ENCODE peak calls at places on chromosomes 5 and 9, in eight cellular contexts. J is CD8-positive, alpha-beta T cell; C is psoas muscle; N is A673; T is neural progenitor cell; W is body of pancreas; X is cardiac muscle cell; R is HepG2. E is an unnamed sample. For H3K4me1, the result is how much of the 10 kb centered on the place peaks cover.

GRCh38 chr9:98942906-98943681 is 613 bp upstream of the COL15A1 start:
- DNase-seq in R (no peak), X (no peak), T (no peak), N (no peak), W (no peak), C (no peak), J (no peak), E (no peak)

GRCh38 chr5:137119321-137119720 is 379.8 kb downstream of the SPOCK1 start:
- DNase-seq in C (no peak), J (no peak), X (no peak), N (no peak), W (no peak), T (no peak), R (no peak), E (no peak)

GRCh38 chr5:34915856-34916192 is 313 bp downstream of the BRIX1 start:
- DNase-seq in C (no peak), R (no peak), T (no peak), J (no peak), X (no peak), N (no peak), W (no peak), E (no peak)

GRCh38 chr9:120915854-120916495 is 10.6 kb downstream of the TRAF1 start:
- DNase-seq in X (no peak), R (no peak), J (no peak), T (no peak), N (no peak), C (no peak), W (no peak), E (no peak)

GRCh38 chr9:131028221-131028884 is 19.4 kb downstream of the LAMC3 start:
- DNase-seq in W (no peak), C (no peak), X (no peak), N (no peak), T (no peak), J (no peak), R (no peak), E (peak)

GRCh38 chr9:136624184-136624951 is 38.3 kb upstream of the EGFL7 start:
- DNase-seq in N (no peak), J (no peak), R (no peak), W (no peak), T (no peak), C (peak), X (no peak), E (peak)

GRCh38 chr9:114057161-114057560 is 20.9 kb downstream of the AMBP start:
- DNase-seq in N (no peak), T (no peak), X (no peak), R (no peak), J (no peak), W (no peak), C (no peak), E (no peak)

GRCh38 chr5:31186672-31187267 is 6.7 kb upstream of the CDH6 start:
- DNase-seq in W (no peak), C (no peak), J (no peak), R (peak), X (peak), N (peak), T (peak), E (no peak)

GRCh38 chr5:91361055-91361701 is 21.9 kb downstream of the ARRDC3 start:
- DNase-seq in R (no peak), X (no peak), J (no peak), N (no peak), T (no peak), C (no peak), W (no peak), E (no peak)

GRCh38 chr9:14193338-14193980 is 120.5 kb downstream of the NFIB start:
- DNase-seq in T (no peak), N (peak), R (no peak), X (peak), C (no peak), J (no peak), W (no peak), E (no peak)

GRCh38 chr5:75510417-75510835 is 1.0 kb downstream of the CERT1 start:
- DNase-seq in J (peak), N (no peak), R (peak), W (peak), C (peak), T (no peak), X (peak), E (no peak)

GRCh38 chr9:79896390-79896789 is 324.6 kb downstream of the TLE4 start:
- DNase-seq in X (no peak), W (no peak), J (no peak), R (no peak), C (no peak), N (peak), T (no peak), E (no peak)

GRCh38 chr5:125272364-125272763 is 525.9 kb upstream of the ZNF608 start:
- DNase-seq in X (no peak), W (no peak), C (no peak), T (no peak), J (no peak), N (no peak), R (no peak), E (no peak)

GRCh38 chr9:122060481-122060880 is 32.6 kb downstream of the TTLL11 start:
- DNase-seq in X (no peak), J (no peak), R (no peak), N (no peak), T (no peak), W (no peak), C (no peak), E (no peak)

GRCh38 chr5:158382473-158382872 is 523.5 kb upstream of the CLINT1 start:
- DNase-seq in T (no peak), C (peak), J (no peak), R (no peak), W (peak), X (peak), N (peak), E (peak)

GRCh38 chr9:136171009-136171800 is 33.7 kb downstream of the LHX3 start:
- DNase-seq in J (no peak), C (no peak), N (no peak), X (no peak), W (peak), T (peak), R (peak), E (peak)

GRCh38 chr9:5493597-5494511 is 16.5 kb upstream of the PDCD1LG2 start:
- DNase-seq in R (no peak), C (no peak), J (no peak), X (peak), W (peak), N (no peak), T (no peak), E (peak)

GRCh38 chr5:41968153-41968723 is 43.2 kb downstream of the FBXO4 start:
- DNase-seq in N (peak), R (no peak), W (no peak), X (no peak), T (no peak), C (no peak), J (no peak), E (no peak)

GRCh38 chr9:79824265-79824664 is 252.5 kb downstream of the TLE4 start:
- DNase-seq in W (no peak), C (no peak), R (no peak), X (no peak), N (no peak), T (no peak), J (no peak), E (no peak)

GRCh38 chr5:4042311-4042710 is 446.7 kb downstream of the IRX1 start:
- DNase-seq in X (no peak), J (no peak), R (no peak), T (no peak), N (no peak), W (no peak), C (no peak), E (no peak)

GRCh38 chr5:134247411-134247810 is 21.5 kb upstream of the PPP2CA start:
- DNase-seq in C (no peak), T (no peak), J (no peak), N (no peak), W (no peak), X (peak), R (peak), E (no peak)

GRCh38 chr5:10018670-10019069 is 231.0 kb downstream of the ATPSCKMT start:
- DNase-seq in C (no peak), T (no peak), R (no peak), N (no peak), W (no peak), X (peak), J (no peak), E (no peak)

GRCh38 chr5:93249651-93250289 is 331.2 kb downstream of the NR2F1-AS1 start:
- DNase-seq in J (no peak), N (no peak), R (no peak), C (no peak), W (no peak), X (peak), T (no peak), E (no peak)

GRCh38 chr5:96247733-96248132 is 185.3 kb downstream of the PCSK1 start:
- DNase-seq in C (no peak), J (no peak), T (no peak), W (no peak), X (no peak), N (no peak), R (no peak), E (no peak)

GRCh38 chr5:119926301-119926700 is 296.9 kb downstream of the FAM170A start:
- DNase-seq in T (no peak), C (no peak), W (no peak), N (no peak), R (no peak), X (no peak), J (no peak), E (no peak)

GRCh38 chr9:131747352-131747751 is 7.5 kb upstream of the RAPGEF1 start:
- DNase-seq in T (peak), W (peak), X (peak), R (peak), J (peak), C (no peak), N (peak), E (no peak)

GRCh38 chr5:35853652-35854051 is 3.0 kb upstream of the IL7R start:
- DNase-seq in X (peak), R (no peak), J (peak), W (peak), T (no peak), C (peak), N (no peak), E (peak)

GRCh38 chr9:38401994-38402393 is 9.5 kb downstream of the ALDH1B1 start:
- DNase-seq in J (no peak), R (no peak), N (no peak), T (no peak), W (no peak), X (no peak), C (no peak), E (no peak)

GRCh38 chr9:75826292-75826691 is 64.2 kb upstream of the PCSK5 start:
- DNase-seq in R (no peak), C (no peak), X (no peak), W (no peak), J (no peak), T (no peak), N (peak), E (no peak)

GRCh38 chr9:103514767-103515166 is 519.6 kb downstream of the CYLC2 start:
- DNase-seq in R (no peak), T (no peak), N (no peak), X (no peak), W (no peak), J (no peak), C (no peak), E (peak)

GRCh38 chr9:90822866-90823265 is 21.2 kb downstream of the SYK start:
- DNase-seq in C (no peak), T (no peak), X (no peak), R (no peak), J (no peak), W (no peak), N (no peak), E (no peak)

GRCh38 chr5:149427374-149427773 is 48.3 kb upstream of the IL17B start:
- DNase-seq in N (no peak), R (no peak), T (no peak), C (no peak), W (no peak), J (no peak), X (no peak), E (no peak)

GRCh38 chr5:149428032-149428431 is 48.9 kb upstream of the IL17B start:
- DNase-seq in J (no peak), C (no peak), R (no peak), X (no peak), W (no peak), T (no peak), N (no peak), E (no peak)

GRCh38 chr5:149424371-149425315 is 45.6 kb upstream of the IL17B start:
- DNase-seq in W (no peak), N (no peak), X (no peak), T (no peak), R (no peak), C (no peak), J (no peak), E (no peak)

GRCh38 chr5:149425729-149426128 is 46.6 kb upstream of the IL17B start:
- DNase-seq in W (no peak), R (no peak), C (no peak), T (no peak), J (no peak), X (no peak), N (no peak), E (no peak)

GRCh38 chr5:149426931-149427330 is 47.8 kb upstream of the IL17B start:
- DNase-seq in R (no peak), J (no peak), W (no peak), C (no peak), X (no peak), T (no peak), N (no peak), E (no peak)
- H3K4me1 ChIP-seq in R (half or more), J (under half), W (under half), C (under half), X (half or more), T (under half), N (under half), E (half or more)

GRCh38 chr9:86122309-86122708 is 23.0 kb upstream of the GOLM1 start:
- DNase-seq in C (no peak), X (no peak), J (no peak), W (no peak), T (peak), R (peak), N (peak), E (no peak)
- TF ChIP-seq CTCF in C (no peak), X (peak), J (no peak), W (no peak), T (peak), R (no peak), N (no peak), E (no peak)

GRCh38 chr9:125748511-125749099 is 1.4 kb downstream of the PBX3 start:
- DNase-seq in N (no peak), C (peak), W (no peak), T (peak), X (no peak), J (no peak), R (no peak), E (peak)
- H3K4me1 ChIP-seq in N (under half), C (under half), W (under half), T (under half), X (under half), J (under half), R (under half), E (under half)

GRCh38 chr5:17966636-17967402 is 332.6 kb downstream of the TAF11L14 start:
- DNase-seq in N (no peak), J (no peak), T (no peak), X (no peak), W (no peak), R (no peak), C (no peak), E (no peak)
- TF ChIP-seq CTCF in N (no peak), J (no peak), T (no peak), X (no peak), W (no peak), R (no peak), C (no peak), E (no peak)

E was measured in left lung.